ENCODE peak calls at places on chromosomes 5 and 9, in nine cellular contexts. One of them, this sample, is unnamed.

GRCh38 chr5:133232011-133232410 is 180.2 kb downstream of the HSPA4 start:
- DNase-seq in mucosa of descending colon: peak
- DNase-seq in HepG2: no peak
- DNase-seq in DND-41: no peak
- DNase-seq in tibial artery: no peak
- DNase-seq in choroid plexus epithelial cell: no peak
- DNase-seq in SK-N-SH: no peak
- DNase-seq in endodermal cell: no peak
- DNase-seq in IMR-90: no peak
- DNase-seq in this sample: no peak

GRCh38 chr5:138981131-138981530 is 106.0 kb upstream of the LRRTM2 start:
- DNase-seq in SK-N-SH: no peak
- DNase-seq in mucosa of descending colon: no peak
- DNase-seq in choroid plexus epithelial cell: peak
- DNase-seq in endodermal cell: peak
- DNase-seq in DND-41: no peak
- DNase-seq in HepG2: no peak
- DNase-seq in IMR-90: peak
- DNase-seq in tibial artery: no peak
- DNase-seq in this sample: no peak

GRCh38 chr5:166349036-166349435 is 1942.4 kb upstream of the WWC1 start:
- DNase-seq in mucosa of descending colon: no peak
- DNase-seq in choroid plexus epithelial cell: no peak
- DNase-seq in tibial artery: no peak
- DNase-seq in HepG2: no peak
- DNase-seq in SK-N-SH: no peak
- DNase-seq in endodermal cell: no peak
- DNase-seq in IMR-90: no peak
- DNase-seq in DND-41: no peak
- DNase-seq in this sample: no peak

GRCh38 chr9:5336683-5337082 is 3.0 kb downstream of the RLN1 start:
- DNase-seq in endodermal cell: no peak
- DNase-seq in SK-N-SH: no peak
- DNase-seq in choroid plexus epithelial cell: no peak
- DNase-seq in tibial artery: no peak
- DNase-seq in HepG2: no peak
- DNase-seq in DND-41: peak
- DNase-seq in mucosa of descending colon: no peak
- DNase-seq in IMR-90: no peak
- DNase-seq in this sample: peak

GRCh38 chr5:3348576-3349535 is 246.8 kb upstream of the IRX1 start:
- DNase-seq in IMR-90: no peak
- DNase-seq in mucosa of descending colon: no peak
- DNase-seq in endodermal cell: peak
- DNase-seq in choroid plexus epithelial cell: no peak
- DNase-seq in SK-N-SH: no peak
- DNase-seq in HepG2: no peak
- DNase-seq in DND-41: no peak
- DNase-seq in tibial artery: peak
- DNase-seq in this sample: no peak

GRCh38 chr5:173290477-173291131 is 37.6 kb downstream of the STC2 start:
- DNase-seq in tibial artery: no peak
- DNase-seq in SK-N-SH: peak
- DNase-seq in mucosa of descending colon: no peak
- DNase-seq in choroid plexus epithelial cell: peak
- DNase-seq in endodermal cell: no peak
- DNase-seq in HepG2: peak
- DNase-seq in IMR-90: peak
- DNase-seq in DND-41: no peak
- DNase-seq in this sample: no peak

GRCh38 chr5:135814254-135814653 is 20.2 kb upstream of the SLC25A48 start:
- DNase-seq in endodermal cell: peak
- DNase-seq in DND-41: no peak
- DNase-seq in choroid plexus epithelial cell: no peak
- DNase-seq in SK-N-SH: no peak
- DNase-seq in IMR-90: no peak
- DNase-seq in tibial artery: no peak
- DNase-seq in mucosa of descending colon: no peak
- DNase-seq in HepG2: no peak
- DNase-seq in this sample: no peak

GRCh38 chr5:163585206-163585605 is 79.8 kb downstream of the MAT2B start:
- DNase-seq in SK-N-SH: no peak
- DNase-seq in IMR-90: peak
- DNase-seq in DND-41: no peak
- DNase-seq in choroid plexus epithelial cell: peak
- DNase-seq in HepG2: no peak
- DNase-seq in mucosa of descending colon: no peak
- DNase-seq in tibial artery: no peak
- DNase-seq in endodermal cell: no peak
- DNase-seq in this sample: no peak

GRCh38 chr5:119578937-119579336 is 50.4 kb upstream of the FAM170A start:
- DNase-seq in endodermal cell: peak
- DNase-seq in IMR-90: peak
- DNase-seq in choroid plexus epithelial cell: peak
- DNase-seq in HepG2: peak
- DNase-seq in tibial artery: no peak
- DNase-seq in SK-N-SH: no peak
- DNase-seq in DND-41: peak
- DNase-seq in mucosa of descending colon: no peak
- DNase-seq in this sample: peak

GRCh38 chr9:108040783-108041182 is 551.2 kb upstream of the KLF4 start:
- DNase-seq in endodermal cell: no peak
- DNase-seq in choroid plexus epithelial cell: peak
- DNase-seq in mucosa of descending colon: no peak
- DNase-seq in SK-N-SH: no peak
- DNase-seq in tibial artery: no peak
- DNase-seq in HepG2: no peak
- DNase-seq in IMR-90: peak
- DNase-seq in DND-41: no peak
- DNase-seq in this sample: no peak

GRCh38 chr5:88666761-88667186 is 216.2 kb downstream of the MEF2C start:
- DNase-seq in mucosa of descending colon: no peak
- DNase-seq in endodermal cell: peak
- DNase-seq in tibial artery: no peak
- DNase-seq in IMR-90: peak
- DNase-seq in HepG2: no peak
- DNase-seq in SK-N-SH: no peak
- DNase-seq in choroid plexus epithelial cell: peak
- DNase-seq in DND-41: no peak
- DNase-seq in this sample: no peak

GRCh38 chr9:136016882-136017812 is 56.0 kb upstream of the UBAC1 start:
- DNase-seq in DND-41: no peak
- DNase-seq in HepG2: no peak
- DNase-seq in IMR-90: no peak
- DNase-seq in tibial artery: peak
- DNase-seq in choroid plexus epithelial cell: no peak
- DNase-seq in mucosa of descending colon: no peak
- DNase-seq in SK-N-SH: peak
- DNase-seq in endodermal cell: peak
- DNase-seq in this sample: no peak

GRCh38 chr9:38689678-38690077 is 30.3 kb downstream of the FAM240B start:
- DNase-seq in HepG2: no peak
- DNase-seq in choroid plexus epithelial cell: peak
- DNase-seq in IMR-90: peak
- DNase-seq in tibial artery: no peak
- DNase-seq in endodermal cell: peak
- DNase-seq in mucosa of descending colon: no peak
- DNase-seq in DND-41: no peak
- DNase-seq in SK-N-SH: peak
- DNase-seq in this sample: no peak

GRCh38 chr5:24535646-24536045 is 109.1 kb downstream of the CDH10 start:
- DNase-seq in IMR-90: no peak
- DNase-seq in HepG2: no peak
- DNase-seq in choroid plexus epithelial cell: no peak
- DNase-seq in SK-N-SH: no peak
- DNase-seq in mucosa of descending colon: no peak
- DNase-seq in tibial artery: no peak
- DNase-seq in endodermal cell: no peak
- DNase-seq in DND-41: no peak
- DNase-seq in this sample: no peak

GRCh38 chr5:33477816-33478215 is 37.1 kb downstream of the TARS1 start:
- DNase-seq in IMR-90: no peak
- DNase-seq in SK-N-SH: no peak
- DNase-seq in DND-41: no peak
- DNase-seq in endodermal cell: no peak
- DNase-seq in HepG2: no peak
- DNase-seq in tibial artery: no peak
- DNase-seq in mucosa of descending colon: no peak
- DNase-seq in choroid plexus epithelial cell: no peak
- DNase-seq in this sample: no peak

GRCh38 chr9:6194934-6195333 is 20.7 kb upstream of the IL33 start:
- DNase-seq in SK-N-SH: no peak
- DNase-seq in tibial artery: no peak
- DNase-seq in HepG2: peak
- DNase-seq in endodermal cell: peak
- DNase-seq in mucosa of descending colon: no peak
- DNase-seq in DND-41: no peak
- DNase-seq in choroid plexus epithelial cell: peak
- DNase-seq in IMR-90: no peak
- DNase-seq in this sample: no peak

DNA sequence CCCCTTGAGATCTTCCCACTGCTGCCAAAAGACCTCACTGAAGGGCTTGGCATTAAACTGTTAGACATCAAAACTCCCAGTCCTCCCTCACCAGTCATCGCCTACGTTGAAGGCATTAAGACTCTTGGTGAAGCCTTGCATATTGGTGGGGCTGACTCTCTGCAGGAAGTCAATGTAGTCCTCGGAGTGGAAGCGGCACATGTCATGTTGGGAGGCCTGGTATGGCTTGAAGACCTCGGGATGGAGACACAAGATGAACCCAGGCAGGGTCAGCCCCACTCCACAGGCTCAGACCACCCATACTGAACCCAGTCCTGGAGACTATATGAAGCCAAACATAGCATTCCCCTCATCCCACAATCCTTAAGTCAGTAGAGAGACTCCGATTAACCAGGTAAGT is 1.9 kb downstream of the HDAC3 start:
- DNase-seq in DND-41: no peak
- DNase-seq in IMR-90: no peak
- DNase-seq in SK-N-SH: no peak
- DNase-seq in tibial artery: no peak
- DNase-seq in choroid plexus epithelial cell: no peak
- DNase-seq in endodermal cell: no peak
- DNase-seq in HepG2: no peak
- DNase-seq in mucosa of descending colon: no peak
- DNase-seq in this sample: no peak
- H3K4me3 ChIP-seq in DND-41: no peak
- H3K4me3 ChIP-seq in IMR-90: no peak
- H3K4me3 ChIP-seq in SK-N-SH: no peak
- H3K4me3 ChIP-seq in tibial artery: no peak
- H3K4me3 ChIP-seq in choroid plexus epithelial cell: no peak
- H3K4me3 ChIP-seq in endodermal cell: peak
- H3K4me3 ChIP-seq in HepG2: peak
- H3K4me3 ChIP-seq in mucosa of descending colon: no peak
- H3K4me3 ChIP-seq in this sample: no peak

DNA sequence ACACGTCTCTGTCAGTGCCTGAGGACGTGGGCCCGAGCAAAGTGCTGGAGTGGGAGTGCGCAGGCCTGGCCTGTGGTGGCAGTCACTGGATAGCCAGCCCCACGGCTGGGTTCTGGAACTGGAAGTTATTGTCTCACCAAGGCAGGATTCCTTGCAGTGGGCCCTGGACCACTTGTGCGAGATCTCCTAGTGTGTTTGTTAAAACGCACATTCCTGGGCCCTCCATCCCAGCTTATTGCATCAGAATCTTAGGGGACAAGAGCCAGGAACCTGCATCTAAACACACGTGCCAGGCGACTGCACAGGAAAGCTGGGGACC is 26.9 kb downstream of the PTPA start:
- DNase-seq in endodermal cell: no peak
- DNase-seq in SK-N-SH: no peak
- DNase-seq in IMR-90: no peak
- DNase-seq in DND-41: no peak
- DNase-seq in tibial artery: no peak
- DNase-seq in choroid plexus epithelial cell: no peak
- DNase-seq in HepG2: no peak
- DNase-seq in mucosa of descending colon: no peak
- DNase-seq in this sample: no peak
- H3K4me3 ChIP-seq in endodermal cell: no peak
- H3K4me3 ChIP-seq in SK-N-SH: no peak
- H3K4me3 ChIP-seq in IMR-90: no peak
- H3K4me3 ChIP-seq in DND-41: no peak
- H3K4me3 ChIP-seq in tibial artery: no peak
- H3K4me3 ChIP-seq in choroid plexus epithelial cell: no peak
- H3K4me3 ChIP-seq in HepG2: no peak
- H3K4me3 ChIP-seq in mucosa of descending colon: no peak
- H3K4me3 ChIP-seq in this sample: no peak

DNA sequence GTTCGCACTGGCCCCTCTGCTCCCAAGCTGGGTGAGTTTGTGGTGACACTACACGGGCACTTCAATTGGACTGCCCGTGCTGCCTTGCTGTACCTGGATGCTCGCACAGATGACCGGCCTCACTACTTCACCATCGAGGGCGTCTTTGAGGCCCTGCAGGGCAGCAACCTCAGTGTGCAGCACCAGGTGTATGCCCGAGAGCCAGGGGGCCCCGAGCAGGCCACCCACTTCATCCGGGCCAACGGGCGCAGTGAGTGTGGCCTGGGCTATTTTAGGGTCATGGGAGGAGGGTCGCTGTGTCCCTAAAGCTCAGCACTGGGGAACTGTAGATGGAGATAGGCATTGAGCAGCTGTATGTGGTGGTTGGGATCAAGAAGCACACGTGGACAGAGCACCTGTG is 1.4 kb downstream of the NPR2 start:
- DNase-seq in HepG2: no peak
- DNase-seq in SK-N-SH: no peak
- DNase-seq in endodermal cell: no peak
- DNase-seq in IMR-90: no peak
- DNase-seq in mucosa of descending colon: no peak
- DNase-seq in tibial artery: no peak
- DNase-seq in choroid plexus epithelial cell: no peak
- DNase-seq in DND-41: no peak
- DNase-seq in this sample: no peak
- H3K4me3 ChIP-seq in HepG2: no peak
- H3K4me3 ChIP-seq in SK-N-SH: no peak
- H3K4me3 ChIP-seq in endodermal cell: no peak
- H3K4me3 ChIP-seq in IMR-90: peak
- H3K4me3 ChIP-seq in mucosa of descending colon: no peak
- H3K4me3 ChIP-seq in tibial artery: peak
- H3K4me3 ChIP-seq in choroid plexus epithelial cell: no peak
- H3K4me3 ChIP-seq in DND-41: no peak
- H3K4me3 ChIP-seq in this sample: no peak

GRCh38 chr5:91556-92263 is at the start of gene PLEKHG4B:
- DNase-seq in choroid plexus epithelial cell: no peak
- DNase-seq in tibial artery: no peak
- DNase-seq in mucosa of descending colon: no peak
- DNase-seq in IMR-90: no peak
- DNase-seq in DND-41: no peak
- DNase-seq in endodermal cell: peak
- DNase-seq in HepG2: no peak
- DNase-seq in SK-N-SH: peak
- DNase-seq in this sample: peak
- H3K4me3 ChIP-seq in choroid plexus epithelial cell: peak
- H3K4me3 ChIP-seq in tibial artery: peak
- H3K4me3 ChIP-seq in mucosa of descending colon: no peak
- H3K4me3 ChIP-seq in IMR-90: peak
- H3K4me3 ChIP-seq in DND-41: no peak
- H3K4me3 ChIP-seq in endodermal cell: peak
- H3K4me3 ChIP-seq in HepG2: peak
- H3K4me3 ChIP-seq in SK-N-SH: peak
- H3K4me3 ChIP-seq in this sample: peak

This sample was measured in Jurkat, Clone E6-1.